ENCODE peak calls at places on chromosomes 2 and 18, in nine cellular contexts. V is CD8-positive, alpha-beta T cell; E is fibroblast of mammary gland; M is pancreas; R is Caco-2; D is HCT116; O is right lobe of liver; A is dorsolateral prefrontal cortex; T is AG10803. N is an unnamed sample.

GRCh38 chr18:61949946-61950345 is 57.1 kb upstream of the RNF152 start:
- DNase-seq in A (no peak), E (peak), R (no peak), D (no peak), T (peak), V (no peak), O (no peak), M (no peak), N (peak)

GRCh38 chr2:224832207-224832606 is 116.0 kb upstream of the CCDC195 start:
- DNase-seq in O (no peak), A (no peak), D (no peak), E (no peak), R (no peak), T (no peak), V (no peak), M (no peak), N (no peak)

GRCh38 chr18:55351980-55352714 is 235.8 kb downstream of the TCF4 start:
- DNase-seq in O (no peak), A (no peak), D (no peak), E (no peak), R (no peak), T (no peak), V (no peak), M (no peak), N (no peak)

GRCh38 chr2:109422758-109423500 is 190.8 kb downstream of the SEPTIN10 start:
- DNase-seq in O (no peak), T (no peak), A (peak), E (no peak), M (peak), R (no peak), V (no peak), D (no peak), N (no peak)

GRCh38 chr2:64359892-64360657 is 93.9 kb upstream of the LGALSL start:
- DNase-seq in M (peak), D (peak), V (no peak), R (peak), E (peak), T (peak), O (peak), A (no peak), N (peak)

GRCh38 chr2:1835581-1836201 is 91.4 kb upstream of the PXDN start:
- DNase-seq in O (no peak), T (no peak), E (no peak), D (no peak), R (no peak), V (no peak), M (peak), A (no peak), N (no peak)

GRCh38 chr2:128372621-128373341 is 54.1 kb upstream of the HS6ST1 start:
- DNase-seq in O (no peak), V (peak), E (no peak), D (no peak), R (no peak), M (peak), A (no peak), T (no peak), N (no peak)

GRCh38 chr2:152686308-152686707 is 31.0 kb downstream of the PRPF40A start:
- DNase-seq in T (peak), D (no peak), O (no peak), R (no peak), A (no peak), V (no peak), M (no peak), E (peak), N (no peak)

GRCh38 chr2:42752299-42752698 is 11.6 kb downstream of the OXER1 start:
- DNase-seq in R (no peak), M (no peak), E (no peak), O (no peak), D (no peak), V (no peak), T (no peak), A (no peak), N (no peak)

GRCh38 chr2:182229288-182229687 is 197.5 kb downstream of the PDE1A start:
- DNase-seq in A (no peak), M (no peak), T (no peak), E (peak), R (no peak), O (no peak), V (no peak), D (no peak), N (no peak)

GRCh38 chr2:188315750-188316149 is 24.1 kb downstream of the GULP1 start:
- DNase-seq in R (no peak), E (no peak), O (no peak), A (no peak), D (no peak), M (no peak), V (no peak), T (no peak), N (no peak)

GRCh38 chr2:181384923-181385322 is 72.3 kb upstream of the ITGA4 start:
- DNase-seq in A (no peak), M (no peak), T (no peak), D (no peak), V (no peak), O (no peak), E (no peak), R (no peak), N (no peak)

GRCh38 chr2:120205901-120206581 is 17.2 kb downstream of the TMEM185B start:
- DNase-seq in O (no peak), T (no peak), A (no peak), E (no peak), D (no peak), V (peak), R (peak), M (no peak), N (no peak)

GRCh38 chr2:242032780-242033656 is 163.5 kb downstream of the RTP5 start:
- DNase-seq in A (peak), E (no peak), V (no peak), T (no peak), R (no peak), M (peak), O (peak), D (no peak), N (peak)

GRCh38 chr18:37419272-37419671 is 146.3 kb downstream of the CELF4 start:
- DNase-seq in V (no peak), A (no peak), T (peak), D (no peak), O (no peak), M (no peak), E (no peak), R (no peak), N (peak)

GRCh38 chr2:74919827-74920226 is 38.6 kb upstream of the POLE4 start:
- DNase-seq in M (peak), R (peak), O (peak), E (peak), A (peak), V (peak), T (no peak), D (peak), N (peak)

GRCh38 chr18:33372442-33372841 is 68.1 kb downstream of the CCDC178 start:
- DNase-seq in O (no peak), R (no peak), D (no peak), V (no peak), M (no peak), A (no peak), T (no peak), E (no peak), N (no peak)

GRCh38 chr2:216281881-216282280 is 90.4 kb downstream of the MARCHF4 start:
- DNase-seq in M (no peak), D (no peak), A (no peak), O (no peak), E (no peak), T (no peak), V (no peak), R (no peak), N (no peak)

GRCh38 chr2:28661589-28662001 is 90.0 kb upstream of the PPP1CB start:
- DNase-seq in M (no peak), T (peak), A (no peak), O (peak), V (no peak), D (no peak), R (no peak), E (peak), N (no peak)

GRCh38 chr18:32429427-32429826 is 41.3 kb downstream of the GAREM1 start:
- DNase-seq in M (no peak), R (no peak), V (no peak), D (no peak), T (no peak), E (no peak), A (no peak), O (no peak), N (no peak)

DNA sequence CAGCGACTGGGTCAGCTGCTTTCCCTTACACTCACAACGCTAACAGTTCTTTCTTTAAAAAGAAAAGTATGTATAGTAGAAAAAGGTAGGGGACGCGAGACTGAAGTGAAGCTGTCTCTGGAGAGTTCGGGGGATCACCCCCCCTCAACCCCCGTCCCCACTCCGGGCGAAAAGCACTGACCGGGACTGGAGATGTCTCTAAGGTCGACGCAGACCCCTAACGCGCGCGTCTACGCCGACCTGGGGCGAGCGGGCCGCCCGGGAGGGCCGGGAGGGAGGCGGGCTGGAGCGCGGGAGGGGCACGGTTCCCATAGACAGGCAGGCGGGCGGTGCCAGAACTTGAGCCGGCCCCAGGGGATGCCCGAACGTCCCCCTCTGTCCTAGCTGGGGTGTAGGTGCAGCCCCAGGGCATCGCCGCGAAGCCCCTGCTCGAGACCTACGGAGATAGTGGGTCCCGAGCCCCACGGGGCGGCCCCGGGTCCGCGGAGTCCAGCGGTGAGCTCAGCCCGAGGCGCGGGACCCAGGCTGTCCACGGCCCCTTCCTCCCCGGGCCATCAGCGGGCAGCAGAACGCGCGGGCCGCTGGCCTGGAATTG is 82.2 kb downstream of the CHRNA1 start:
- DNase-seq in D (no peak), O (peak), M (peak), R (peak), E (peak), A (no peak), V (peak), T (peak), N (no peak)
- H3K4me3 ChIP-seq in D (no peak), O (peak), M (peak), R (peak), E (peak), A (peak), V (peak), T (peak), N (peak)

GRCh38 chr2:118312963-118313756 is 224.9 kb downstream of the INSIG2 start:
- DNase-seq in D (no peak), R (peak), M (no peak), V (no peak), T (peak), E (peak), O (no peak), A (no peak), N (no peak)
- TF ChIP-seq CTCF in D (no peak), R (no peak), M (no peak), V (no peak), T (peak), E (no peak), O (no peak), A (no peak), N (no peak)

GRCh38 chr2:21970971-21971370 is 847.2 kb downstream of the TDRD15 start:
- DNase-seq in M (no peak), R (no peak), O (no peak), V (no peak), D (no peak), T (no peak), E (no peak), A (no peak), N (no peak)

GRCh38 chr2:21972580-21972979 is 848.8 kb downstream of the TDRD15 start:
- DNase-seq in E (no peak), V (no peak), O (no peak), R (no peak), A (no peak), T (no peak), D (no peak), M (no peak), N (no peak)
- H3K4me3 ChIP-seq in E (no peak), V (no peak), O (no peak), R (no peak), A (no peak), T (no peak), D (no peak), M (no peak), N (no peak)

GRCh38 chr18:45722899-45723298 is 1.1 kb upstream of the SLC14A1 start:
- DNase-seq in V (peak), O (peak), T (peak), A (no peak), D (peak), E (peak), M (peak), R (peak), N (no peak)
- TF ChIP-seq CTCF in V (peak), O (peak), T (peak), A (peak), D (peak), E (peak), M (peak), R (peak), N (peak)

N was measured in RWPE2.